ENCODE peak calls at places on chromosomes 16 and 17, in eight cellular contexts. V is left ventricle myocardium inferior; A is CD8-positive, alpha-beta T cell; X is transverse colon; Q is tibial nerve; E is Caco-2; B is heart left ventricle; D is ovary. Y is an unnamed sample. For H3K36me3 and H3K9me3, the result is how much of the 10 kb centered on the place peaks cover.

GRCh38 chr17:2337152-2337810 is at the start of gene SGSM2:
- DNase-seq in V (peak), A (peak), X (peak), Q (peak), E (peak), B (peak), D (peak), Y (peak)

GRCh38 chr16:76932541-76933211 is 258.3 kb upstream of the MON1B start:
- DNase-seq in V (no peak), A (no peak), X (no peak), Q (no peak), E (no peak), B (no peak), D (no peak), Y (no peak)

GRCh38 chr16:4147236-4147635 is 31.0 kb upstream of the ADCY9 start:
- DNase-seq in V (no peak), A (no peak), X (no peak), Q (no peak), E (no peak), B (no peak), D (no peak), Y (no peak)

GRCh38 chr17:43402078-43402477 is 3.3 kb downstream of the ARL4D start:
- DNase-seq in V (no peak), A (no peak), X (no peak), Q (no peak), E (no peak), B (no peak), D (peak), Y (no peak)

GRCh38 chr17:36592711-36593321 is 1.1 kb downstream of the DHRS11 start:
- DNase-seq in V (no peak), A (no peak), X (peak), Q (no peak), E (peak), B (no peak), D (no peak), Y (no peak)

GRCh38 chr17:17675416-17675815 is 5.8 kb upstream of the RAI1 start:
- DNase-seq in V (no peak), A (no peak), X (no peak), Q (no peak), E (no peak), B (no peak), D (no peak), Y (no peak)

GRCh38 chr16:1834096-1834495 is 7.1 kb downstream of the FAHD1 start:
- DNase-seq in V (no peak), A (no peak), X (no peak), Q (no peak), E (no peak), B (no peak), D (no peak), Y (no peak)

GRCh38 chr17:46851029-46851741 is at the start of gene WNT9B:
- DNase-seq in V (no peak), A (no peak), X (peak), Q (no peak), E (peak), B (no peak), D (no peak), Y (no peak)

GRCh38 chr16:70157105-70157476 is 16.5 kb upstream of the CLEC18C start:
- DNase-seq in V (no peak), A (no peak), X (no peak), Q (no peak), E (no peak), B (no peak), D (peak), Y (no peak)

GRCh38 chr16:48272837-48273421 is 25.6 kb upstream of the ABCC11 start:
- DNase-seq in V (no peak), A (no peak), X (no peak), Q (peak), E (no peak), B (peak), D (no peak), Y (no peak)

GRCh38 chr16:29674188-29674587 is 4.8 kb upstream of the QPRT start:
- DNase-seq in V (peak), A (no peak), X (peak), Q (peak), E (no peak), B (peak), D (peak), Y (peak)

GRCh38 chr17:83153681-83154310 is 74.4 kb downstream of the METRNL start:
- DNase-seq in V (no peak), A (no peak), X (no peak), Q (no peak), E (no peak), B (no peak), D (no peak), Y (no peak)

GRCh38 chr17:31627960-31628359 is 231.1 kb downstream of the COPRS start:
- DNase-seq in V (no peak), A (no peak), X (no peak), Q (no peak), E (no peak), B (no peak), D (no peak), Y (no peak)

GRCh38 chr17:44451832-44452231 is 51.4 kb downstream of the GPATCH8 start:
- DNase-seq in V (no peak), A (no peak), X (no peak), Q (no peak), E (no peak), B (no peak), D (no peak), Y (no peak)

GRCh38 chr16:15509051-15509592 is 74.7 kb downstream of the BMERB1 start:
- DNase-seq in V (no peak), A (no peak), X (no peak), Q (no peak), E (no peak), B (no peak), D (no peak), Y (no peak)

GRCh38 chr16:81456523-81457325 is 12.1 kb downstream of the CMIP start:
- DNase-seq in V (no peak), A (no peak), X (peak), Q (no peak), E (no peak), B (no peak), D (no peak), Y (no peak)
- TF ChIP-seq CTCF in V (no peak), A (no peak), X (no peak), Q (no peak), E (no peak), B (no peak), D (no peak), Y (no peak)

GRCh38 chr17:75003070-75003956 is 9.2 kb upstream of the MRPL58 start:
- DNase-seq in V (no peak), A (no peak), X (no peak), Q (no peak), E (no peak), B (no peak), D (no peak), Y (no peak)
- H3K36me3 ChIP-seq in V (half or more), A (under half), X (under half), Q (under half), E (under half), B (half or more), D (under half), Y (under half)

GRCh38 chr17:77666480-77666879 is 292.0 kb upstream of the TNRC6C start:
- DNase-seq in V (no peak), A (no peak), X (no peak), Q (no peak), E (no peak), B (no peak), D (no peak), Y (no peak)

GRCh38 chr17:77665833-77666232 is 292.7 kb upstream of the TNRC6C start:
- DNase-seq in V (no peak), A (no peak), X (no peak), Q (no peak), E (no peak), B (no peak), D (no peak), Y (no peak)

GRCh38 chr17:77667478-77667877 is 291.0 kb upstream of the TNRC6C start:
- DNase-seq in V (no peak), A (no peak), X (no peak), Q (no peak), E (no peak), B (no peak), D (no peak), Y (no peak)

GRCh38 chr17:77668518-77668917 is 290.0 kb upstream of the TNRC6C start:
- DNase-seq in V (no peak), A (no peak), X (no peak), Q (no peak), E (no peak), B (no peak), D (no peak), Y (no peak)

DNA sequence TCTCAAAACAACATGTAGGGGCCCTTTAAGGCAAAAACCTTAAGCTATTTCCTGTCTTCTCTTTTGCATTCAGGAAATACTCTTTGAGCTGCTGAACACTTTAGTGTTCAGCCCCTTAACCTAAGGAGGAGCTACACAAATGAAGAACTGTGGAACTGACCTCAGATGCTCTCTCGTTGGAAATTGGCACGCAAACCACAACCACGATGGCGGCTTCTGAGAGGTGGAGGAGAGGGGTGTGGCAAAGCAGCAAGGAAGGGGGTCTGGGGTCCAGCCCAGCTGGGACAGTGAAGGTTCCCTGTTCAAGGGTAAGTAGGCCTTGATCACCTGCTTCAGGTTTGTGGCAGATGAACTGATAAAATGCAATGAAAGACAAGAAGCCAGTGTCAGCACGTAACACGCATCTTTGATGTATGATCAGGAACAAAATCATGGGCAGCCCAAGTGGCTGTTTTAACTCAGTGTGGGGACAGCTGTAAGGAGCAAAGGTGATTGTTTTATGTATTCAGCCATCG is 291.6 kb upstream of the TNRC6C start:
- DNase-seq in V (no peak), A (peak), X (peak), Q (no peak), E (no peak), B (no peak), D (no peak), Y (no peak)
- H3K9me3 ChIP-seq in V (under half), A (under half), X (under half), Q (under half), E (under half), B (under half), D (under half), Y (under half)

GRCh38 chr17:8800656-8801055 is 1.5 kb upstream of the MFSD6L start:
- DNase-seq in V (no peak), A (no peak), X (no peak), Q (no peak), E (no peak), B (no peak), D (no peak), Y (no peak)

GRCh38 chr17:8799851-8800212 is 667 bp upstream of the MFSD6L start:
- DNase-seq in V (no peak), A (no peak), X (no peak), Q (no peak), E (no peak), B (peak), D (no peak), Y (no peak)

GRCh38 chr17:8797621-8798175 is 1.5 kb downstream of the MFSD6L start:
- DNase-seq in V (no peak), A (no peak), X (no peak), Q (no peak), E (no peak), B (no peak), D (no peak), Y (no peak)

GRCh38 chr17:8798176-8799000 is 777 bp downstream of the MFSD6L start:
- DNase-seq in V (no peak), A (no peak), X (no peak), Q (no peak), E (no peak), B (no peak), D (no peak), Y (no peak)

GRCh38 chr17:8799001-8799850 is at the start of gene MFSD6L:
- DNase-seq in V (no peak), A (no peak), X (peak), Q (no peak), E (peak), B (no peak), D (no peak), Y (no peak)
- TF ChIP-seq CTCF in V (peak), A (no peak), X (peak), Q (no peak), E (no peak), B (peak), D (no peak), Y (no peak)

DNA sequence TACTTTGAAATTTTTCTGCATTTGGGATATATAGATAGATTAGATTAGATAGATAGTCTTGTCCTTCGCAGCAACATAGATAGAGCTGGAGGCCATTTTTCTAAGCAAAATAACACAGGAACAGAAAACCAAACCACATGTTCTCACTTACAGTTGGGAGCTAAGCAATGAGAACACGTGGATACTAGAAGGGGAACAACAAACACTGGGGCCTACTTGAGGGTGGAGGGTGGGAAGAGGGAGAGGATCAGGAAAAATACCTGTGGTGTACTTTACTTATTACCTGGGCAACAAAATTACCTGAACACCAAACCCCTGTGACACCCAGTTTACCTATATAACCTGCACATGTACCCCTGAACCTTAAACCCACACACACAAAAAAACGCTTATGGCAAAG is 14.3 kb downstream of the PRKAR1A start:
- DNase-seq in V (no peak), A (no peak), X (no peak), Q (no peak), E (no peak), B (no peak), D (no peak), Y (no peak)
- H3K36me3 ChIP-seq in V (half or more), A (half or more), X (half or more), Q (under half), E (under half), B (half or more), D (under half), Y (under half)

DNA sequence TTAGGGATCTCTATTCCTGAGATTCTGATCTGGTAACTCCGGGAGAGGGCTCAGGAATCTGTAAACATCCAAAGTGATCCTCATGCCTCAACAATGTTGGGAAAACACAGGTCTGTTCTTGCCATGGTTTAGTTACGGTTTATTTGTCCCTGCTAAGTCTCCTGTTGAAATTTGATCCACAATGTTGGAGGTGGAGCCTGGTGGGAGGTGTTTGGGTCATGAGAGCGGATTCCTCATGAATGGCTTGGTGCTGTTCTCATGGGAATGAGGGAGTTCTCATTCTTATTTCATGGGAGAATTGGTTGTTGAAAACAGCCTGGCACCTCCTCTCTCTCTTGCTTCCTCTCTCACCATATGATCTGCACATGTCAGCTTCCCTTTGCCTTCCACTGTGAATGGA is 608.6 kb upstream of the GOT2 start:
- DNase-seq in V (no peak), A (no peak), X (no peak), Q (no peak), E (no peak), B (no peak), D (no peak), Y (no peak)
- H3K9me3 ChIP-seq in V (under half), A (under half), X (under half), Q (under half), E (under half), B (under half), D (under half), Y (under half)

DNA sequence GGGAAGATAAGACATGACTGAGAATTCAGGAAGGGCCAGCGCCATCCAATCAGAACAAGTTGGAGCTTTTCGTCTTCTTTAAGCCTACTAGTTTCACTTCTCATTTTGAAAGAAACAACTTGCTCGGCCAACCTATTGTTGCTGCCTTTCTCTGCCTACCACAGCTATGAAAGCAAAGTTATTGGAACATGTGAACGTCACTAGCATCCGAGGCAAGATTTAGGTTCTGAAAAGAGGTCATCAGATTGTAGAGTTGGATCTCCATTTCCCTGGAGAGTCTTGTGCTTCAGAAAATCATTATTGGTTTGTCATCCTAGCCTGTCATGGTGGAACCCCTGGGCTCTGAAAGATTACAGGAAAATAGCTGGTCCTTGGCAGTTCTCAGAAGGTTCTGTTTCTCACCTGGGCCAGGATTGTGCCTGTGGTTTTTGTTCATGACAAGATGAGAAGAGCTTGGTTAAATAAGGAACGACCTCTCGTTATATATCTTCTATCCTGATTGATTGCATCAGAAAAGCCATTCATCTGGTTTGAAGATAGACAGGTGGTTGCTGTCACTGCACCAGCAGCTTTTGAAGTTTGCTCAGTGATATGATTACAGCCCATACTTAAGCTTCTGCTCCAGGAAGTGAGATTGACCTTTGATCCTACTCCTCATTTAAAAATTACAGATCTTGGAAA is 25.3 kb downstream of the CDH13 start:
- DNase-seq in V (no peak), A (no peak), X (peak), Q (no peak), E (peak), B (no peak), D (no peak), Y (no peak)
- TF ChIP-seq CTCF in V (no peak), A (no peak), X (no peak), Q (no peak), E (no peak), B (no peak), D (no peak), Y (no peak)

GRCh38 chr16:89102777-89103073 is 9.1 kb downstream of the ACSF3 start:
- DNase-seq in V (no peak), A (no peak), X (no peak), Q (no peak), E (no peak), B (no peak), D (no peak), Y (no peak)

GRCh38 chr16:89104930-89105571 is 11.4 kb downstream of the ACSF3 start:
- DNase-seq in V (no peak), A (no peak), X (no peak), Q (no peak), E (no peak), B (no peak), D (no peak), Y (no peak)

GRCh38 chr16:89103156-89103555 is 9.5 kb downstream of the ACSF3 start:
- DNase-seq in V (no peak), A (no peak), X (peak), Q (no peak), E (peak), B (no peak), D (no peak), Y (no peak)

GRCh38 chr16:89104303-89104702 is 10.7 kb downstream of the ACSF3 start:
- DNase-seq in V (no peak), A (no peak), X (no peak), Q (no peak), E (no peak), B (no peak), D (no peak), Y (no peak)

GRCh38 chr16:89103781-89104180 is 10.1 kb downstream of the ACSF3 start:
- DNase-seq in V (no peak), A (no peak), X (no peak), Q (no peak), E (no peak), B (no peak), D (no peak), Y (no peak)
- H3K36me3 ChIP-seq in V (half or more), A (half or more), X (under half), Q (under half), E (under half), B (half or more), D (under half), Y (under half)